ENCODE peak calls at places on chromosome 1, in six cellular contexts. J is H1, K is GM12891, F is GM12878, Q is HepG2, D is K562. Y is an unnamed sample.

GRCh38 chr1:19979494-19979977 is at the start of gene PLA2G2A:
- DNase-seq in J (peak), K (no peak), Q (peak), D (no peak), F (no peak), Y (no peak)

GRCh38 chr1:63593303-63593886 is at the start of gene PGM1:
- DNase-seq in J (peak), Q (peak), F (peak), D (no peak), K (peak), Y (peak)

GRCh38 chr1:186473047-186473446 is 12.1 kb upstream of the PDC start:
- DNase-seq in D (no peak), J (no peak), F (no peak), K (no peak), Q (no peak), Y (no peak)

GRCh38 chr1:197725044-197725443 is 50.2 kb downstream of the DENND1B start:
- DNase-seq in F (no peak), K (no peak), Q (peak), D (peak), J (no peak), Y (no peak)

GRCh38 chr1:213303286-213303685 is 252.2 kb downstream of the RPS6KC1 start:
- DNase-seq in D (no peak), Q (no peak), J (no peak), K (no peak), F (no peak), Y (no peak)

GRCh38 chr1:243731301-243731891 is 118.6 kb downstream of the AKT3 start:
- DNase-seq in J (no peak), Q (no peak), D (no peak), K (no peak), F (no peak), Y (no peak)

GRCh38 chr1:88729297-88729696 is 45.2 kb downstream of the PKN2 start:
- DNase-seq in Q (no peak), J (no peak), F (no peak), K (no peak), D (no peak), Y (no peak)

GRCh38 chr1:9700340-9700739 is 48.8 kb downstream of the PIK3CD start:
- DNase-seq in K (no peak), Q (no peak), D (no peak), F (no peak), J (no peak), Y (no peak)

GRCh38 chr1:174982971-174983689 is 16.6 kb upstream of the CACYBP start:
- DNase-seq in K (no peak), F (no peak), J (no peak), Q (peak), D (peak), Y (no peak)

GRCh38 chr1:116453481-116453880 is 80.4 kb downstream of the ATP1A1 start:
- DNase-seq in D (no peak), K (no peak), J (no peak), Q (no peak), F (no peak), Y (no peak)

GRCh38 chr1:18642278-18643095 is 11.8 kb downstream of the PAX7 start:
- DNase-seq in J (peak), F (no peak), D (no peak), Q (no peak), K (no peak), Y (no peak)

GRCh38 chr1:241310451-241310850 is 46.6 kb downstream of the RGS7 start:
- DNase-seq in Q (no peak), J (no peak), F (no peak), K (no peak), D (no peak), Y (no peak)

GRCh38 chr1:36301220-36301619 is 4.9 kb upstream of the SH3D21 start:
- DNase-seq in J (no peak), K (no peak), Q (no peak), D (no peak), F (no peak), Y (no peak)

GRCh38 chr1:39359028-39359570 is 132.3 kb upstream of the BMP8A start:
- DNase-seq in J (no peak), Q (no peak), D (no peak), K (no peak), F (no peak), Y (no peak)

GRCh38 chr1:207140536-207140935 is 36.5 kb downstream of the C4BPA start:
- DNase-seq in K (no peak), D (no peak), F (no peak), Q (no peak), J (no peak), Y (no peak)

GRCh38 chr1:232306269-232306911 is 323.5 kb downstream of the SIPA1L2 start:
- DNase-seq in D (no peak), F (no peak), Q (no peak), K (no peak), J (peak), Y (no peak)

GRCh38 chr1:91897016-91897415 is 11.1 kb upstream of the TGFBR3 start:
- DNase-seq in K (no peak), J (no peak), D (no peak), Q (no peak), F (no peak), Y (no peak)

DNA sequence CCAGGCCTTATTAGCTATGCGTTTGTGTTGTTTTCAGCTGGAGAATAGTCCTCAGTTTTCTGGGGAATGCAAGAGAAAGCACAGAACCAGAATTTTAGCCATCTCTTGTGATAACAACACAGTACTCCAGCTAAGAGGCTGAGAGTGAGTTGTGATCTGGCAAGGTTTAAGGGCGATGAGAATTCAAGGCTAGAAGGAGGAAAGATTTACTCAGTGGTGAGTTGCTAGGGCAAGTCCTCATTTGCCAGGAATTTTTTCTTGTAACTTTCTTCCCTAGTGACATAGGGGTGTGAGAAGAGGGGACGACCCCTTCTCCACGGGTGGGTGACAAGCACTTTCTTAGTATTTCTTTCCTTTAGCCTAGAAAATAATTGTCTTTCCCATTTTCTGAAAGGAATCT is 53.2 kb downstream of the HHAT start:
- DNase-seq in K (no peak), J (no peak), F (no peak), D (no peak), Q (no peak), Y (no peak)
- TF ChIP-seq TAF1 in K (no peak), J (no peak), F (no peak), D (no peak), Q (no peak), Y (no peak)

GRCh38 chr1:234997201-234998173 is 131.2 kb downstream of the TOMM20 start:
- DNase-seq in F (no peak), Q (peak), J (no peak), K (no peak), D (no peak), Y (no peak)
- TF ChIP-seq POLR2AphosphoS5 in F (no peak), Q (peak), J (no peak), K (no peak), D (no peak), Y (no peak)

DNA sequence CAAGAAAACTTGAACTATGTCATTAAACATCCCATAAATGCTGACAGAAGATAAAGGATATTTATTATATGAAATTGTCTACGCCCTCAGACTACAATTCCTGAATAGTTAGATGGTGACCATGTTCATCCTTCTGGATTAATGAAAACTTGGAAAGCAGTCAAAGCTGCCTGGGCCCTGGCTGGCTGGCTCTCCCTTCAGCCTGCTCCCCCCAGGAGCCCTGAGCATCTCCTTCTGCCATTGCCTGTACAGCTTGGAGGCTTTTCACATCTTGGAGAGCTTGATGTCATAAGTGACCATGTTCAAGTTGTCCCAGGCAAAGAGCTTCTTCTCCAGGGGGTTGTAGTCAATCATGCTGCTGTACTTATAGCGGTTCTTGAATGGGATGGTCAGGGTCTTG is 13.6 kb downstream of the MYOCOS start:
- DNase-seq in J (no peak), D (no peak), F (no peak), Q (no peak), K (no peak), Y (no peak)
- TF ChIP-seq POLR2A in J (no peak), D (no peak), F (no peak), Q (no peak), K (no peak), Y (no peak)

GRCh38 chr1:50851466-50851865 is 108.6 kb downstream of the FAF1 start:
- DNase-seq in J (no peak), K (no peak), F (no peak), Q (no peak), D (no peak), Y (no peak)
- TF ChIP-seq TAF1 in J (no peak), K (no peak), F (no peak), Q (no peak), D (no peak), Y (no peak)

GRCh38 chr1:167706931-167707877 is 14.6 kb upstream of the MPZL1 start:
- DNase-seq in Q (no peak), D (no peak), J (no peak), F (no peak), K (no peak), Y (no peak)

GRCh38 chr1:167706363-167706762 is 15.4 kb upstream of the MPZL1 start:
- DNase-seq in K (no peak), F (no peak), Q (no peak), J (no peak), D (no peak), Y (no peak)

GRCh38 chr1:167707942-167708341 is 13.8 kb upstream of the MPZL1 start:
- DNase-seq in Q (no peak), J (no peak), F (no peak), K (no peak), D (no peak), Y (no peak)

GRCh38 chr1:167710836-167711235 is 10.9 kb upstream of the MPZL1 start:
- DNase-seq in D (no peak), F (no peak), J (no peak), K (no peak), Q (no peak), Y (no peak)

DNA sequence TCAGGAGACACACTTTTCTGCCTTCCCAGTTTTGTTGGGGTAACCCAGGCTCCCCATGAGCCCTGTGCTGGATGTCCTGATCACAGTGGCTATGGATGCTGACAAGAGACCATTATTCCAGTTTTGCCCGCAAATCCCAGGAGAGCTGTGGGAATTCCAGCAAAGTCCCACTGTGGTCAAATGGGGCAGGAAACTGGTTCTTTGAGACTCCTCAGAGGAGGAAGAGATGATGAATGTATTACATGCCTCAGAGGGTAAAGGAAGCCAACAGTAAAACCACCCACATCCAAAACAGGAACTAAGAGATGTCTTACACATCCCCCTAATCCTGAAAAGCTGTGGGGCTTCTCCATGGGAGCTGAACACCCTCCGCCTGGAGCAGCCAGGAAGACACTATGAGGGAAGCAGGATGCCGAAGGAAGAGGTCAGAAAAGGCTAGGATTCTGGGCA is 12.8 kb upstream of the MPZL1 start:
- DNase-seq in F (peak), J (no peak), D (no peak), Q (no peak), K (no peak), Y (no peak)
- TF ChIP-seq POLR2AphosphoS5 in F (no peak), J (no peak), D (no peak), Q (no peak), K (no peak), Y (no peak)

GRCh38 chr1:228166170-228166936 is 749 bp downstream of the IBA57 start:
- DNase-seq in D (peak), K (no peak), Q (peak), F (no peak), J (peak), Y (no peak)
- TF ChIP-seq POLR2A in D (no peak), K (no peak), Q (no peak), F (no peak), J (no peak), Y (no peak)

DNA sequence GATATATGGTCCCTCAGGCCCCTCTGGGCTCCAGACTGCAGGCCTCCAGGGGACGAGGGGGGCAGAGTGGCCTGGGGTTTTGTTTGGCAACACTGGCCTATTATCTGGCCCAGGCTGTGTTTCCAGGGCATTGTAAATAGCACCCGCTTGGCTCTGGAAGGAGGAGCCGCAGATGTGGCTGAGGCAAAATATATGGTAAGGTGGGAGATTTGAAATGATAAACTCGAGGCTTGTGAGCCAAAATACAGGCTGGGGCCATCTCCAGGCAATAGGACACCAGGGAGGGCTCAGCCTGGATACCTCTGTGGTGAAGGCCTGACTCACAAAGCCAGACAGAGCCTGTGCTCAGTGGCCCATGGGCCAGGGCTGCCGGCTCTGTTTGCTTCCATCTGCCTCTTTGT is 14.0 kb downstream of the NAV1 start:
- DNase-seq in D (no peak), K (no peak), F (no peak), Q (no peak), J (no peak), Y (no peak)
- TF ChIP-seq TAF1 in D (no peak), K (no peak), F (no peak), Q (no peak), J (no peak), Y (no peak)

GRCh38 chr1:163168053-163168452 is 34.7 kb downstream of the RGS5 start:
- DNase-seq in J (no peak), K (no peak), F (no peak), D (no peak), Q (no peak), Y (no peak)
- TF ChIP-seq POLR2AphosphoS5 in J (no peak), K (no peak), F (no peak), D (no peak), Q (no peak), Y (no peak)

DNA sequence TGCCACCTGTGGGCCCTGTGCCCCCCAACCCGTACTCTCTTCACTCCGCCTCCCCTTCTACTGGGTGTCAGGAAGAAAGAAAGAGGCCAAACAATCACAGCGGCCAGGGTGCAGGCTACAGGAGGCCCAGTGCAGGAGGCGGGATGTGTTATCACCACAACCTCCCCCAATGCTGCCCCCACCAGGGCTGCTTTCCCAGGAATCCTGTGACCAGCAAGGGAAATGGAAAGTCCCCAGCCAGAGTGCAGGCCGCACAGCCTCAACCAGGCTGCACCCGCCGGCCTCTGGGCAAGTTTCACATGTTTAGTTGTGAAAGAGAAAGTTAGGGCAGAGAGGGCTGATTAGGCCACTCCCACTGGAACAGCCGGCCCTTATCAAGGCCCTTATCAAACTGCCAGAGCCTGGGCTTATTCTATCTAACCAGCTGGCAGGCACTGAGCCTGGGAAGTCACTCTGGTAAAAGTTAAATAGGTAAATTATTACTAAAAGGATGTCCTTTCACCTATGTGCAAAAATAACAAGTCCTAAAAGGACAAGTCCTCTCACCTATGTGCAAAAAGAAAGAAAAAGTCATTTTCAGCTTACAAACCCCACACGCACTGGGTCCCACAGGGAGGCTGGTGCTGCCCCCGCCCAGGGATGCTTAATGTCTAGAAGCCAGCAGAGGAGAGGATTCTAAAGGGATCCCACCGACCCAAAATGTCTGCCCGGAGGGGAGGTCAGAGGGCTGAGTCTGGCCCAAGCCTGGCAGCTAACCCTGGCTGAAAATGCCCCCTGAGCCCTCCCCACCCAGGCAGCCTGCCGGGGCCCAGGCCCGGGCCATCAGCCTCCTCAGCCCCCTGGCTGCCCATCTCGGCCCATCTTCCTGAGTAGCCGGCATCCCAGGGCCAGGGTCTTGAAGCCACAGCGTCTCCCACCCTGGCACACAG is 33.7 kb downstream of the ACOT7 start:
- DNase-seq in Q (peak), J (peak), F (peak), K (peak), D (peak), Y (peak)
- TF ChIP-seq POLR2A in Q (no peak), J (no peak), F (peak), K (no peak), D (no peak), Y (peak)

Y was measured in GM12892.